ENCODE peak calls at places on chromosomes 13 and 19, in eight cellular contexts. One of them, this sample, is unnamed.

GRCh38 chr19:33821871-33822270 is 25.2 kb downstream of the KCTD15 start:
- DNase-seq in CD8-positive, alpha-beta T cell: no peak
- DNase-seq in choroid plexus epithelial cell: no peak
- DNase-seq in Peyer's patch: no peak
- DNase-seq in AG04449: no peak
- DNase-seq in PC-3: peak
- DNase-seq in HAP-1: no peak
- DNase-seq in astrocyte: no peak
- DNase-seq in this sample: peak

GRCh38 chr13:67620665-67621064 is 390.5 kb upstream of the PCDH9 start:
- DNase-seq in HAP-1: no peak
- DNase-seq in CD8-positive, alpha-beta T cell: no peak
- DNase-seq in astrocyte: peak
- DNase-seq in Peyer's patch: no peak
- DNase-seq in AG04449: no peak
- DNase-seq in choroid plexus epithelial cell: peak
- DNase-seq in PC-3: no peak
- DNase-seq in this sample: no peak

GRCh38 chr13:101231751-101232428 is 184.4 kb downstream of the NALCN start:
- DNase-seq in astrocyte: no peak
- DNase-seq in Peyer's patch: no peak
- DNase-seq in choroid plexus epithelial cell: peak
- DNase-seq in CD8-positive, alpha-beta T cell: no peak
- DNase-seq in HAP-1: no peak
- DNase-seq in PC-3: no peak
- DNase-seq in AG04449: no peak
- DNase-seq in this sample: peak

GRCh38 chr19:31317542-31317941 is 31.7 kb downstream of the TSHZ3 start:
- DNase-seq in astrocyte: no peak
- DNase-seq in choroid plexus epithelial cell: no peak
- DNase-seq in PC-3: no peak
- DNase-seq in Peyer's patch: no peak
- DNase-seq in AG04449: no peak
- DNase-seq in CD8-positive, alpha-beta T cell: no peak
- DNase-seq in HAP-1: peak
- DNase-seq in this sample: peak

GRCh38 chr19:56350416-56351045 is 35.9 kb upstream of the ZSCAN5A start:
- DNase-seq in PC-3: peak
- DNase-seq in AG04449: no peak
- DNase-seq in choroid plexus epithelial cell: peak
- DNase-seq in astrocyte: peak
- DNase-seq in HAP-1: peak
- DNase-seq in CD8-positive, alpha-beta T cell: peak
- DNase-seq in Peyer's patch: peak
- DNase-seq in this sample: peak

GRCh38 chr13:39956036-39956435 is 300.6 kb downstream of the COG6 start:
- DNase-seq in CD8-positive, alpha-beta T cell: no peak
- DNase-seq in Peyer's patch: no peak
- DNase-seq in choroid plexus epithelial cell: no peak
- DNase-seq in HAP-1: no peak
- DNase-seq in PC-3: no peak
- DNase-seq in astrocyte: no peak
- DNase-seq in AG04449: no peak
- DNase-seq in this sample: no peak

GRCh38 chr13:87884874-87885273 is 213.7 kb downstream of the SLITRK5 start:
- DNase-seq in PC-3: peak
- DNase-seq in choroid plexus epithelial cell: peak
- DNase-seq in AG04449: no peak
- DNase-seq in CD8-positive, alpha-beta T cell: no peak
- DNase-seq in HAP-1: no peak
- DNase-seq in astrocyte: peak
- DNase-seq in Peyer's patch: no peak
- DNase-seq in this sample: no peak

GRCh38 chr13:40152145-40152544 is 496.7 kb downstream of the COG6 start:
- DNase-seq in choroid plexus epithelial cell: peak
- DNase-seq in HAP-1: no peak
- DNase-seq in PC-3: peak
- DNase-seq in astrocyte: peak
- DNase-seq in CD8-positive, alpha-beta T cell: no peak
- DNase-seq in Peyer's patch: no peak
- DNase-seq in AG04449: no peak
- DNase-seq in this sample: peak

GRCh38 chr13:84864341-84864740 is 934.9 kb downstream of the SLITRK6 start:
- DNase-seq in PC-3: no peak
- DNase-seq in AG04449: no peak
- DNase-seq in HAP-1: no peak
- DNase-seq in choroid plexus epithelial cell: no peak
- DNase-seq in Peyer's patch: no peak
- DNase-seq in astrocyte: no peak
- DNase-seq in CD8-positive, alpha-beta T cell: no peak
- DNase-seq in this sample: no peak

GRCh38 chr13:30892966-30893365 is 13.1 kb upstream of the MEDAG start:
- DNase-seq in astrocyte: peak
- DNase-seq in choroid plexus epithelial cell: peak
- DNase-seq in Peyer's patch: no peak
- DNase-seq in AG04449: no peak
- DNase-seq in PC-3: peak
- DNase-seq in HAP-1: peak
- DNase-seq in CD8-positive, alpha-beta T cell: no peak
- DNase-seq in this sample: peak

GRCh38 chr13:52845766-52846566 is 2.5 kb downstream of the PCDH8 start:
- DNase-seq in Peyer's patch: no peak
- DNase-seq in CD8-positive, alpha-beta T cell: no peak
- DNase-seq in PC-3: no peak
- DNase-seq in astrocyte: no peak
- DNase-seq in HAP-1: peak
- DNase-seq in choroid plexus epithelial cell: peak
- DNase-seq in AG04449: no peak
- DNase-seq in this sample: peak

GRCh38 chr13:21948781-21949474 is 278.1 kb downstream of the FGF9 start:
- DNase-seq in astrocyte: no peak
- DNase-seq in HAP-1: no peak
- DNase-seq in choroid plexus epithelial cell: no peak
- DNase-seq in AG04449: no peak
- DNase-seq in Peyer's patch: no peak
- DNase-seq in PC-3: no peak
- DNase-seq in CD8-positive, alpha-beta T cell: no peak
- DNase-seq in this sample: no peak

GRCh38 chr19:44808463-44809371 is at the start of gene BCAM:
- DNase-seq in astrocyte: peak
- DNase-seq in Peyer's patch: peak
- DNase-seq in CD8-positive, alpha-beta T cell: no peak
- DNase-seq in HAP-1: peak
- DNase-seq in AG04449: no peak
- DNase-seq in PC-3: peak
- DNase-seq in choroid plexus epithelial cell: peak
- DNase-seq in this sample: peak

GRCh38 chr13:90416519-90416918 is 931.0 kb upstream of the MIR17HG start:
- DNase-seq in CD8-positive, alpha-beta T cell: no peak
- DNase-seq in Peyer's patch: no peak
- DNase-seq in astrocyte: peak
- DNase-seq in choroid plexus epithelial cell: peak
- DNase-seq in HAP-1: no peak
- DNase-seq in PC-3: peak
- DNase-seq in AG04449: peak
- DNase-seq in this sample: peak

GRCh38 chr19:49058592-49058991 is 1.0 kb upstream of the CGB7 start:
- DNase-seq in astrocyte: peak
- DNase-seq in AG04449: no peak
- DNase-seq in HAP-1: peak
- DNase-seq in choroid plexus epithelial cell: peak
- DNase-seq in CD8-positive, alpha-beta T cell: no peak
- DNase-seq in PC-3: no peak
- DNase-seq in Peyer's patch: no peak
- DNase-seq in this sample: peak

GRCh38 chr19:4506449-4507149 is 11.7 kb downstream of the PLIN4 start:
- DNase-seq in choroid plexus epithelial cell: peak
- DNase-seq in HAP-1: no peak
- DNase-seq in PC-3: peak
- DNase-seq in astrocyte: peak
- DNase-seq in Peyer's patch: no peak
- DNase-seq in CD8-positive, alpha-beta T cell: no peak
- DNase-seq in AG04449: peak
- DNase-seq in this sample: peak

DNA sequence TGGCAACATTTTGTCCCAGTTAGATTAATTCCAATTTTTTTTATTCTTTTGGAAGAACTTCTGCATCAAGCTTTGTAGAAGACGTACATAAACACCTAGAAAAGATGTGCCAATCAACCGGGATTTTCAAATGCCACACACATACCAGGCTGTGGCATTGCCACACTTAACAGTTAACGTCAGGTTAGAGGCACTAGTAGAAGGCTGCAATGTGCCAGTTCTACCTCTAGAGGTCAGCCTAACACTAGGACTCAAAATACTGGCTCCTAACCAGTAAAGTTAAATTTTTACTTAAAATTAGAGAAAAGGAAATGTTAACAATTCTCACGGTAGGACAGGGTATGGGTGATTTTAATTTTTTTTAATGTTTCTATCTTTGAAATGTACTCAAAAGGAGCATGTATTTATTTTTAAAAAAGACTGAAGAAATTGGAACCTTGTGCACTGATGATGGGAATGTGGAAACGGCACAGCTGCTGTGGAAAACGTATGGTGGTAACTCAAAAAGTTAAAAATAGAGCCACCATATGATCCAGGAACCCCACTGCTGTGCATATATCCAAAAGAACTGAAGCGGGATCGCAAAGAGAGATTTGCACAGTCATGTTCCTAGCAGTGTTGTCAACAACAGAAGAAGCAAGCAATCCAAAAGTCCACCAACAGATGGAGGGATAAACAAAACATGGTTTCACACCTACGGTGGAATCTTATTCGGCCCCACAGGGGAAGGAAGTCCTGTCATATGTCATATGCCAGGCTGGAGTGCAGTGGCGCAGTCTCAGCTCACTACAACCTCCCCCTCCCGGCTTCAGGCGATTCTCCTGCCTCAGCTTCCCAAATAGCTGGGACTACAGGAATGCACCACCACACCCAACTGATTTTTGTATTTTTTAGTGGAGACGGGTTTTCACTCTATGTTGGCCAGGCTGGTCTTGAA is 30.3 kb downstream of the CRYL1 start:
- DNase-seq in Peyer's patch: peak
- DNase-seq in HAP-1: peak
- DNase-seq in AG04449: peak
- DNase-seq in choroid plexus epithelial cell: peak
- DNase-seq in PC-3: peak
- DNase-seq in astrocyte: peak
- DNase-seq in CD8-positive, alpha-beta T cell: peak
- DNase-seq in this sample: peak
- H3K4me3 ChIP-seq in Peyer's patch: no peak
- H3K4me3 ChIP-seq in HAP-1: no peak
- H3K4me3 ChIP-seq in AG04449: peak
- H3K4me3 ChIP-seq in choroid plexus epithelial cell: peak
- H3K4me3 ChIP-seq in PC-3: no peak
- H3K4me3 ChIP-seq in astrocyte: no peak
- H3K4me3 ChIP-seq in CD8-positive, alpha-beta T cell: no peak
- H3K4me3 ChIP-seq in this sample: peak

GRCh38 chr13:32016119-32016518 is 15.5 kb upstream of the FRY start:
- DNase-seq in Peyer's patch: no peak
- DNase-seq in CD8-positive, alpha-beta T cell: no peak
- DNase-seq in AG04449: no peak
- DNase-seq in choroid plexus epithelial cell: no peak
- DNase-seq in HAP-1: no peak
- DNase-seq in PC-3: no peak
- DNase-seq in astrocyte: no peak
- DNase-seq in this sample: no peak

GRCh38 chr13:32017449-32017848 is 14.1 kb upstream of the FRY start:
- DNase-seq in PC-3: no peak
- DNase-seq in choroid plexus epithelial cell: no peak
- DNase-seq in astrocyte: no peak
- DNase-seq in Peyer's patch: no peak
- DNase-seq in HAP-1: no peak
- DNase-seq in AG04449: no peak
- DNase-seq in CD8-positive, alpha-beta T cell: no peak
- DNase-seq in this sample: no peak

GRCh38 chr13:32019612-32020233 is 11.9 kb upstream of the FRY start:
- DNase-seq in astrocyte: peak
- DNase-seq in AG04449: no peak
- DNase-seq in PC-3: peak
- DNase-seq in CD8-positive, alpha-beta T cell: peak
- DNase-seq in choroid plexus epithelial cell: peak
- DNase-seq in HAP-1: peak
- DNase-seq in Peyer's patch: peak
- DNase-seq in this sample: peak

GRCh38 chr13:32011971-32012370 is 19.6 kb upstream of the FRY start:
- DNase-seq in Peyer's patch: no peak
- DNase-seq in AG04449: no peak
- DNase-seq in choroid plexus epithelial cell: no peak
- DNase-seq in astrocyte: no peak
- DNase-seq in CD8-positive, alpha-beta T cell: no peak
- DNase-seq in PC-3: no peak
- DNase-seq in HAP-1: no peak
- DNase-seq in this sample: no peak

GRCh38 chr13:32016631-32017030 is 14.9 kb upstream of the FRY start:
- DNase-seq in AG04449: no peak
- DNase-seq in astrocyte: no peak
- DNase-seq in HAP-1: no peak
- DNase-seq in CD8-positive, alpha-beta T cell: no peak
- DNase-seq in choroid plexus epithelial cell: no peak
- DNase-seq in PC-3: no peak
- DNase-seq in Peyer's patch: no peak
- DNase-seq in this sample: peak
- H3K4me3 ChIP-seq in AG04449: no peak
- H3K4me3 ChIP-seq in astrocyte: no peak
- H3K4me3 ChIP-seq in HAP-1: no peak
- H3K4me3 ChIP-seq in CD8-positive, alpha-beta T cell: no peak
- H3K4me3 ChIP-seq in choroid plexus epithelial cell: no peak
- H3K4me3 ChIP-seq in PC-3: no peak
- H3K4me3 ChIP-seq in Peyer's patch: no peak
- H3K4me3 ChIP-seq in this sample: no peak

GRCh38 chr19:2701361-2702169 is 929 bp downstream of the GNG7 start:
- DNase-seq in PC-3: no peak
- DNase-seq in Peyer's patch: no peak
- DNase-seq in CD8-positive, alpha-beta T cell: no peak
- DNase-seq in choroid plexus epithelial cell: no peak
- DNase-seq in HAP-1: no peak
- DNase-seq in AG04449: no peak
- DNase-seq in astrocyte: no peak
- DNase-seq in this sample: no peak
- H3K4me3 ChIP-seq in PC-3: peak
- H3K4me3 ChIP-seq in Peyer's patch: peak
- H3K4me3 ChIP-seq in CD8-positive, alpha-beta T cell: peak
- H3K4me3 ChIP-seq in choroid plexus epithelial cell: no peak
- H3K4me3 ChIP-seq in HAP-1: peak
- H3K4me3 ChIP-seq in AG04449: no peak
- H3K4me3 ChIP-seq in astrocyte: no peak
- H3K4me3 ChIP-seq in this sample: no peak

DNA sequence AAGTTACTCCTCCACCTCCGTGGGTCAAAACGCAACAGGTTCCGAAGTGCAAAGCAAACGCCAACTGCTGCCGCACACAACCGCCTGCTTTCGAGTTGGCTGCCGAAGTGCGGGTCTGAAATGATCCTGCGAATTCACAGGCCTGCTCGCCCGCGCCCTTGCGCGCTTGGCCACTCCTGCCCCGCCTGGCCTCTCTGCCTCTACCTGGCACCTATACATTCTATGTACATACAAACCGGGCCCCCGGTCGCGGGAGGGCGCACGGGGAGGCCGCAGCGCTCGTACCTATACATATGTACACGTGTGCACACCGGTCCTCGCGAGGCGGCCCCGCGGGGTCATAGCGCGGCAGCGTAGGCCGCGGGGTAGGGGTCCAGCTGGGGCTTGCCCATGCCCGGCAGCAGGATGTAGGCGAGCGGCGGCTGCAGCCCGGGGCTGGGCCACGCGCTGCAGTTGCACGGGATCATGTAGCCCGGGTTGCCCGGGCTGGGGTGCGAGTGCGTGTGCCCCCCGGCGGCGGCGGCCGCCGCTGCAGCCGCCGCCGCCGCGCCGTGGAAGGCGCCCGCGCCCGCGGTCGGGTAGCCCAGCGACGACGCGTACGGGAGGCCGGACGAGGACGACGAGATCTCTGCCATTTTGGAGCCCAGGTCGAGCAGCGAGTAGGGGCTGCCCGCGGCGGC is 1.3 kb downstream of the SOX21 start:
- DNase-seq in PC-3: peak
- DNase-seq in astrocyte: no peak
- DNase-seq in Peyer's patch: no peak
- DNase-seq in CD8-positive, alpha-beta T cell: no peak
- DNase-seq in HAP-1: peak
- DNase-seq in AG04449: no peak
- DNase-seq in choroid plexus epithelial cell: no peak
- DNase-seq in this sample: peak
- H3K4me3 ChIP-seq in PC-3: peak
- H3K4me3 ChIP-seq in astrocyte: peak
- H3K4me3 ChIP-seq in Peyer's patch: peak
- H3K4me3 ChIP-seq in CD8-positive, alpha-beta T cell: no peak
- H3K4me3 ChIP-seq in HAP-1: peak
- H3K4me3 ChIP-seq in AG04449: peak
- H3K4me3 ChIP-seq in choroid plexus epithelial cell: no peak
- H3K4me3 ChIP-seq in this sample: no peak